ENCODE peak calls at places on chromosomes 4 and X, in ten cellular contexts. Z, T, P, J, S, B, A, M, L and H are unnamed samples.
A peak's percentile ranks its signal among the peaks of the same experiment; 100 is the strongest.

GRCh38 chrX:16444353-16444752 is 205.6 kb upstream of the S100G start:
- DNase-seq in Z (no peak), T (no peak), P (peak; percentile 74), J (no peak), S (no peak), B (no peak), A (peak; percentile 21), M (peak; percentile 41), L (no peak), H (no peak)

GRCh38 chrX:6959006-6959405 is 188.5 kb upstream of the STS start:
- DNase-seq in Z (no peak), T (no peak), P (no peak), J (no peak), S (no peak), B (peak; percentile 41), A (no peak), M (no peak), L (no peak), H (no peak)

GRCh38 chrX:1719270-1719669 is 104.4 kb downstream of the ASMT start:
- DNase-seq in Z (no peak), T (no peak), P (no peak), J (no peak), S (no peak), B (no peak), A (no peak), M (no peak), L (no peak), H (no peak)

GRCh38 chr4:85477538-85477937 is 2.6 kb downstream of the ARHGAP24 start:
- DNase-seq in Z (no peak), T (no peak), P (peak; percentile 45), J (no peak), S (no peak), B (no peak), A (peak; percentile 73), M (no peak), L (no peak), H (no peak)

GRCh38 chr4:139988863-139989765 is 164.9 kb downstream of the MAML3 start:
- DNase-seq in Z (peak; percentile 17), T (no peak), P (peak; percentile 94), J (peak; percentile 86), S (peak; percentile 84), B (peak; percentile 36), A (peak; percentile 99), M (peak; percentile 93), L (peak; percentile 71), H (peak; percentile 63)

GRCh38 chr4:160947653-160948052 is 1216.1 kb downstream of the FSTL5 start:
- DNase-seq in Z (no peak), T (no peak), P (no peak), J (no peak), S (no peak), B (no peak), A (no peak), M (no peak), L (no peak), H (no peak)

GRCh38 chr4:125750399-125750798 is 435.6 kb downstream of the FAT4 start:
- DNase-seq in Z (no peak), T (no peak), P (peak; percentile 28), J (no peak), S (no peak), B (no peak), A (no peak), M (no peak), L (no peak), H (no peak)

GRCh38 chrX:109356684-109357083 is 125.2 kb downstream of the GUCY2F start:
- DNase-seq in Z (no peak), T (no peak), P (no peak), J (no peak), S (no peak), B (no peak), A (no peak), M (no peak), L (no peak), H (no peak)

GRCh38 chr4:34250562-34250961 is 1993.8 kb downstream of the ARAP2 start:
- DNase-seq in Z (no peak), T (no peak), P (peak; percentile 90), J (no peak), S (no peak), B (no peak), A (no peak), M (peak; percentile 73), L (no peak), H (peak; percentile 23)

GRCh38 chr4:8305851-8306361 is 36.4 kb downstream of the HTRA3 start:
- DNase-seq in Z (no peak), T (no peak), P (no peak), J (peak; percentile 33), S (no peak), B (peak; percentile 46), A (no peak), M (peak; percentile 37), L (no peak), H (no peak)

GRCh38 chrX:139844163-139844562 is 88.7 kb downstream of the ATP11C start:
- DNase-seq in Z (no peak), T (no peak), P (no peak), J (no peak), S (no peak), B (no peak), A (no peak), M (no peak), L (peak; percentile 2), H (no peak)

GRCh38 chr4:64713256-64713840 is 304.1 kb upstream of the TECRL start:
- DNase-seq in Z (no peak), T (no peak), P (peak; percentile 56), J (no peak), S (peak; percentile 42), B (no peak), A (peak; percentile 38), M (peak; percentile 45), L (no peak), H (peak; percentile 0)

GRCh38 chr4:140448162-140448561 is 20.7 kb upstream of the CLGN start:
- DNase-seq in Z (no peak), T (no peak), P (no peak), J (no peak), S (no peak), B (no peak), A (no peak), M (no peak), L (no peak), H (no peak)

GRCh38 chr4:153138736-153139135 is 65.5 kb upstream of the TRIM2 start:
- DNase-seq in Z (no peak), T (no peak), P (no peak), J (no peak), S (no peak), B (no peak), A (no peak), M (no peak), L (no peak), H (no peak)

GRCh38 chrX:26387906-26388305 is 171.9 kb downstream of the MAGEB5 start:
- DNase-seq in Z (no peak), T (no peak), P (no peak), J (no peak), S (no peak), B (no peak), A (no peak), M (no peak), L (no peak), H (no peak)

GRCh38 chrX:31279359-31279758 is 207.5 kb upstream of the FTHL17 start:
- DNase-seq in Z (no peak), T (no peak), P (peak; percentile 59), J (no peak), S (peak; percentile 25), B (peak; percentile 30), A (peak; percentile 23), M (peak; percentile 57), L (no peak), H (peak; percentile 6)